ENCODE peak calls at places on chromosomes 4 and X, in eight cellular contexts. K is GM12865; C is naive thymus-derived CD8-positive, alpha-beta T cell; B is foreskin fibroblast; X is KG1; H is PC-9; Y is NCI-H1092 treated with DMSO at 0.1 percent for 48 hours; F is hepatocyte. Q is an unnamed sample.

GRCh38 chrX:131288738-131289511 is at the start of gene IGSF1:
- DNase-seq in K (no peak), C (no peak), B (no peak), X (no peak), H (no peak), Y (no peak), F (peak), Q (peak)

GRCh38 chr4:184649971-184650855 is 675 bp downstream of the PRIMPOL start:
- DNase-seq in K (peak), C (no peak), B (peak), X (no peak), H (no peak), Y (peak), F (peak), Q (peak)

GRCh38 chr4:168884251-168885124 is 125.6 kb downstream of the CBR4 start:
- DNase-seq in K (no peak), C (no peak), B (no peak), X (no peak), H (no peak), Y (no peak), F (no peak), Q (no peak)

GRCh38 chr4:189825466-189825865 is 115.2 kb upstream of the FRG1 start:
- DNase-seq in K (no peak), C (no peak), B (no peak), X (no peak), H (no peak), Y (no peak), F (no peak), Q (no peak)

GRCh38 chr4:80336582-80336981 is 1.1 kb downstream of the CFAP299 start:
- DNase-seq in K (peak), C (no peak), B (peak), X (no peak), H (peak), Y (peak), F (peak), Q (peak)

GRCh38 chrX:152641996-152642395 is 4.3 kb downstream of the GABRQ start:
- DNase-seq in K (peak), C (no peak), B (peak), X (no peak), H (peak), Y (no peak), F (peak), Q (no peak)

GRCh38 chrX:151702021-151702714 is 6.9 kb downstream of the PRRG3 start:
- DNase-seq in K (no peak), C (no peak), B (no peak), X (no peak), H (no peak), Y (no peak), F (no peak), Q (no peak)

GRCh38 chr4:122536001-122536400 is 79.5 kb upstream of the IL2 start:
- DNase-seq in K (no peak), C (no peak), B (no peak), X (no peak), H (no peak), Y (no peak), F (no peak), Q (no peak)

GRCh38 chr4:33882246-33882990 is 2361.9 kb downstream of the ARAP2 start:
- DNase-seq in K (no peak), C (no peak), B (peak), X (no peak), H (no peak), Y (no peak), F (peak), Q (no peak)

GRCh38 chrX:19811807-19812604 is 75.4 kb downstream of the SH3KBP1 start:
- DNase-seq in K (peak), C (no peak), B (no peak), X (no peak), H (no peak), Y (no peak), F (no peak), Q (no peak)

GRCh38 chr4:109803924-109804571 is 2.2 kb upstream of the CFI start:
- DNase-seq in K (peak), C (peak), B (peak), X (no peak), H (peak), Y (peak), F (peak), Q (peak)

GRCh38 chr4:163251204-163251603 is 81.2 kb downstream of the NPY1R start:
- DNase-seq in K (peak), C (no peak), B (no peak), X (no peak), H (no peak), Y (no peak), F (no peak), Q (no peak)

Q was measured in thyroid gland.